ENCODE peak calls at places on chromosomes 5 and 9, in four cellular contexts. N is GM23338, Y is fibroblast of gingiva, W is adipocyte. L is an unnamed sample.

GRCh38 chr9:79689576-79689975 is 117.8 kb downstream of the TLE4 start:
- DNase-seq in W (no peak), N (no peak), Y (no peak), L (no peak)

GRCh38 chr9:73219985-73220626 is 68.4 kb downstream of the ANXA1 start:
- DNase-seq in N (no peak), Y (peak), W (peak), L (no peak)

GRCh38 chr5:60404171-60404570 is 295.8 kb downstream of the DEPDC1B start:
- DNase-seq in N (no peak), W (no peak), Y (no peak), L (no peak)

GRCh38 chr5:38316544-38317224 is 58.3 kb downstream of the EGFLAM start:
- DNase-seq in W (peak), Y (peak), N (no peak), L (no peak)

GRCh38 chr5:165869066-165869465 is 2363.6 kb downstream of the MAT2B start:
- DNase-seq in Y (no peak), N (no peak), W (no peak), L (no peak)

GRCh38 chr5:142482207-142482606 is 157.4 kb upstream of the SPRY4 start:
- DNase-seq in W (no peak), N (no peak), Y (no peak), L (no peak)

GRCh38 chr5:172931001-172931536 is 28.2 kb upstream of the RPL26L1 start:
- DNase-seq in W (peak), N (no peak), Y (peak), L (peak)

GRCh38 chr5:142539154-142539740 is 146.6 kb downstream of the FGF1 start:
- DNase-seq in W (no peak), Y (no peak), N (peak), L (no peak)

GRCh38 chr5:133611357-133612020 is 852 bp downstream of the FSTL4 start:
- DNase-seq in Y (no peak), W (no peak), N (peak), L (no peak)

GRCh38 chr9:1458503-1458902 is 408.3 kb downstream of the DMRT2 start:
- DNase-seq in W (no peak), Y (no peak), N (no peak), L (no peak)

GRCh38 chr9:117714282-117714681 is 10.1 kb downstream of the TLR4 start:
- DNase-seq in Y (no peak), W (no peak), N (peak), L (no peak)

GRCh38 chr5:37054391-37054790 is 177.8 kb downstream of the NIPBL start:
- DNase-seq in N (peak), W (peak), Y (no peak), L (no peak)